ENCODE peak calls at places on chromosomes 16 and 17, in four cellular contexts. One of them, this sample, is unnamed.

GRCh38 chr17:67546578-67547527 is 169.8 kb downstream of the PITPNC1 start:
- DNase-seq in effector memory CD4-positive, alpha-beta T cell: no peak
- DNase-seq in A549: no peak
- DNase-seq in HFF-Myc: no peak
- DNase-seq in this sample: peak; percentile 14

GRCh38 chr17:44132275-44132821 is 8.9 kb upstream of the HDAC5 start:
- DNase-seq in effector memory CD4-positive, alpha-beta T cell: no peak
- DNase-seq in A549: no peak
- DNase-seq in HFF-Myc: no peak
- DNase-seq in this sample: no peak

GRCh38 chr16:71712501-71712900 is 12.0 kb downstream of the PHLPP2 start:
- DNase-seq in A549: no peak
- DNase-seq in HFF-Myc: no peak
- DNase-seq in effector memory CD4-positive, alpha-beta T cell: no peak
- DNase-seq in this sample: no peak

GRCh38 chr17:59093702-59094231 is 12.9 kb downstream of the TRIM37 start:
- DNase-seq in HFF-Myc: peak; percentile 72
- DNase-seq in A549: peak; percentile 34
- DNase-seq in effector memory CD4-positive, alpha-beta T cell: no peak
- DNase-seq in this sample: peak; percentile 16

GRCh38 chr17:67477687-67478086 is 100.6 kb downstream of the PITPNC1 start:
- DNase-seq in HFF-Myc: no peak
- DNase-seq in effector memory CD4-positive, alpha-beta T cell: peak; percentile 16
- DNase-seq in A549: no peak
- DNase-seq in this sample: no peak

GRCh38 chr16:88471575-88471974 is 18.5 kb downstream of the ZFPM1 start:
- DNase-seq in HFF-Myc: no peak
- DNase-seq in effector memory CD4-positive, alpha-beta T cell: no peak
- DNase-seq in A549: no peak
- DNase-seq in this sample: no peak

GRCh38 chr17:17810374-17811248 is 26.2 kb downstream of the SREBF1 start:
- DNase-seq in A549: no peak
- DNase-seq in HFF-Myc: no peak
- DNase-seq in effector memory CD4-positive, alpha-beta T cell: no peak
- DNase-seq in this sample: no peak

GRCh38 chr16:59601452-59601851 is 867.3 kb upstream of the GOT2 start:
- DNase-seq in HFF-Myc: no peak
- DNase-seq in effector memory CD4-positive, alpha-beta T cell: no peak
- DNase-seq in A549: no peak
- DNase-seq in this sample: no peak

GRCh38 chr17:32515677-32516383 is 29.0 kb downstream of the CDK5R1 start:
- DNase-seq in A549: no peak
- DNase-seq in effector memory CD4-positive, alpha-beta T cell: no peak
- DNase-seq in HFF-Myc: no peak
- DNase-seq in this sample: no peak